ENCODE peak calls at places on chromosomes 7 and 10, in nine cellular contexts. N is hepatocyte, R is mammary epithelial cell, Q is glutamatergic neuron, K is endothelial cell, B is brain microvascular endothelial cell, W is PC-3, J is choroid plexus epithelial cell, V is cardiac fibroblast. T is an unnamed sample.

GRCh38 chr10:33612116-33612515 is 277.6 kb upstream of the NRP1 start:
- DNase-seq in J (peak), Q (no peak), R (peak), V (peak), W (no peak), K (no peak), N (no peak), B (peak), T (no peak)

GRCh38 chr7:75649462-75649861 is 89.3 kb downstream of the HIP1 start:
- DNase-seq in J (no peak), B (no peak), K (no peak), R (peak), N (no peak), Q (no peak), V (no peak), W (no peak), T (no peak)

GRCh38 chr7:25847331-25848070 is 304.5 kb upstream of the NFE2L3 start:
- DNase-seq in V (peak), K (no peak), Q (no peak), N (no peak), W (peak), R (no peak), J (peak), B (peak), T (peak)

GRCh38 chr7:143929224-143929920 is 5.7 kb upstream of the OR2F2 start:
- DNase-seq in Q (no peak), R (no peak), J (peak), B (peak), W (peak), N (no peak), K (no peak), V (peak), T (no peak)

GRCh38 chr10:26367771-26368170 is 70.4 kb upstream of the APBB1IP start:
- DNase-seq in W (peak), Q (no peak), R (peak), N (peak), B (peak), K (peak), J (peak), V (peak), T (peak)

GRCh38 chr7:45601094-45601493 is 26.9 kb downstream of the ADCY1 start:
- DNase-seq in Q (no peak), W (no peak), B (no peak), R (no peak), K (no peak), J (no peak), V (no peak), N (no peak), T (no peak)

GRCh38 chr7:4178416-4178815 is 503.7 kb upstream of the FOXK1 start:
- DNase-seq in W (no peak), J (no peak), V (no peak), R (no peak), B (no peak), Q (no peak), N (no peak), K (no peak), T (no peak)

GRCh38 chr7:41027428-41028115 is 675.3 kb downstream of the INHBA start:
- DNase-seq in N (no peak), R (peak), J (peak), V (peak), B (peak), W (peak), Q (no peak), K (no peak), T (peak)

GRCh38 chr10:42583828-42584227 is 54.5 kb downstream of the ZNF33B start:
- DNase-seq in R (no peak), B (no peak), W (no peak), K (no peak), N (no peak), J (no peak), V (no peak), Q (no peak), T (no peak)

GRCh38 chr10:47296111-47296894 is 3.7 kb upstream of the GDF10 start:
- DNase-seq in W (no peak), R (no peak), B (no peak), J (peak), V (no peak), N (peak), K (no peak), Q (no peak), T (no peak)

GRCh38 chr10:79404231-79404609 is 41.2 kb downstream of the ZCCHC24 start:
- DNase-seq in V (peak), R (peak), W (peak), B (no peak), K (peak), Q (peak), N (peak), J (peak), T (peak)

GRCh38 chr10:31929260-31929985 is 792 bp upstream of the ARHGAP12 start:
- DNase-seq in J (no peak), R (peak), V (peak), Q (peak), B (no peak), K (peak), N (peak), W (peak), T (no peak)

GRCh38 chr7:40583653-40584424 is 449.0 kb downstream of the SUGCT start:
- DNase-seq in B (no peak), J (no peak), W (no peak), Q (no peak), K (no peak), N (no peak), V (peak), R (peak), T (no peak)

GRCh38 chr7:33459340-33459751 is 330.0 kb downstream of the BBS9 start:
- DNase-seq in W (peak), N (peak), J (peak), K (peak), R (peak), Q (no peak), V (peak), B (peak), T (peak)

GRCh38 chr10:101829561-101830315 is 11.5 kb upstream of the OGA start:
- DNase-seq in V (no peak), R (no peak), K (peak), Q (peak), J (peak), B (no peak), N (peak), W (no peak), T (no peak)

GRCh38 chr10:112832361-112832878 is 117.6 kb upstream of the TCF7L2 start:
- DNase-seq in J (peak), N (peak), W (peak), V (peak), R (peak), B (no peak), Q (no peak), K (no peak), T (no peak)

GRCh38 chr10:12484945-12485805 is 135.8 kb downstream of the CAMK1D start:
- DNase-seq in W (no peak), Q (no peak), K (no peak), B (peak), J (no peak), V (peak), N (no peak), R (no peak), T (no peak)

GRCh38 chr10:69780070-69780469 is 21.6 kb upstream of the COL13A1 start:
- DNase-seq in K (no peak), W (no peak), N (no peak), J (no peak), V (no peak), Q (no peak), B (no peak), R (no peak), T (no peak)

GRCh38 chr10:43963379-43963778 is 314.7 kb upstream of the ZNF32 start:
- DNase-seq in N (no peak), R (no peak), K (no peak), J (no peak), V (no peak), B (no peak), W (no peak), Q (no peak), T (no peak)

GRCh38 chr7:159109092-159110035 is 35.3 kb downstream of the VIPR2 start:
- DNase-seq in K (no peak), V (no peak), N (no peak), W (peak), J (peak), R (no peak), B (no peak), Q (no peak), T (no peak)

GRCh38 chr7:77368974-77369373 is 47.2 kb downstream of the GSAP start:
- DNase-seq in B (peak), Q (no peak), W (peak), J (peak), V (peak), N (no peak), R (no peak), K (no peak), T (no peak)

GRCh38 chr7:101885597-101885955 is 68.2 kb downstream of the CUX1 start:
- DNase-seq in B (no peak), K (no peak), V (no peak), J (no peak), Q (no peak), N (no peak), W (no peak), R (no peak), T (no peak)

GRCh38 chr7:94374721-94375120 is 20.0 kb upstream of the COL1A2 start:
- DNase-seq in Q (no peak), B (no peak), W (no peak), R (no peak), J (peak), K (no peak), N (no peak), V (peak), T (peak)

GRCh38 chr7:411677-412312 is 107.9 kb downstream of the PDGFA start:
- DNase-seq in Q (no peak), R (no peak), W (no peak), K (no peak), J (no peak), N (no peak), B (no peak), V (no peak), T (no peak)

GRCh38 chr7:30390872-30391646 is 87.5 kb downstream of the NOD1 start:
- DNase-seq in V (no peak), J (no peak), B (no peak), W (no peak), K (no peak), Q (no peak), N (no peak), R (no peak), T (no peak)

GRCh38 chr10:29555091-29555745 is 79.6 kb downstream of the SVIL start:
- DNase-seq in Q (no peak), N (no peak), W (peak), V (peak), R (peak), J (no peak), K (no peak), B (no peak), T (no peak)

GRCh38 chr10:58672855-58673254 is 160.2 kb downstream of the BICC1 start:
- DNase-seq in J (peak), B (no peak), N (no peak), R (no peak), Q (no peak), W (peak), K (no peak), V (peak), T (no peak)

GRCh38 chr7:57417736-57418135 is 32.2 kb upstream of the ZNF716 start:
- DNase-seq in V (no peak), W (no peak), R (no peak), B (no peak), Q (no peak), J (no peak), K (no peak), N (no peak), T (no peak)
- TF ChIP-seq CTCF in V (no peak), W (no peak), R (no peak), B (no peak), Q (no peak), J (no peak), K (no peak), N (no peak), T (no peak)

GRCh38 chr7:150447966-150448788 is 2.3 kb upstream of the GIMAP8 start:
- DNase-seq in J (no peak), R (no peak), K (no peak), W (no peak), V (no peak), N (no peak), B (no peak), Q (no peak), T (no peak)
- TF ChIP-seq CTCF in J (no peak), R (no peak), K (no peak), W (no peak), V (no peak), N (no peak), B (no peak), Q (no peak), T (no peak)

GRCh38 chr10:988667-989545 is 672 bp downstream of the GTPBP4 start:
- DNase-seq in W (no peak), V (peak), Q (no peak), K (no peak), N (no peak), R (peak), J (peak), B (no peak), T (peak)

GRCh38 chr10:987635-987905 is 664 bp upstream of the GTPBP4 start:
- DNase-seq in V (peak), J (peak), Q (no peak), B (peak), R (peak), W (peak), N (no peak), K (no peak), T (peak)

GRCh38 chr10:986881-987634 is 1.2 kb upstream of the GTPBP4 start:
- DNase-seq in R (peak), K (no peak), W (peak), V (peak), J (peak), N (no peak), B (peak), Q (no peak), T (peak)

GRCh38 chr10:986137-986825 is 2.0 kb upstream of the GTPBP4 start:
- DNase-seq in Q (no peak), K (no peak), V (peak), W (peak), B (peak), R (peak), J (peak), N (peak), T (peak)

DNA sequence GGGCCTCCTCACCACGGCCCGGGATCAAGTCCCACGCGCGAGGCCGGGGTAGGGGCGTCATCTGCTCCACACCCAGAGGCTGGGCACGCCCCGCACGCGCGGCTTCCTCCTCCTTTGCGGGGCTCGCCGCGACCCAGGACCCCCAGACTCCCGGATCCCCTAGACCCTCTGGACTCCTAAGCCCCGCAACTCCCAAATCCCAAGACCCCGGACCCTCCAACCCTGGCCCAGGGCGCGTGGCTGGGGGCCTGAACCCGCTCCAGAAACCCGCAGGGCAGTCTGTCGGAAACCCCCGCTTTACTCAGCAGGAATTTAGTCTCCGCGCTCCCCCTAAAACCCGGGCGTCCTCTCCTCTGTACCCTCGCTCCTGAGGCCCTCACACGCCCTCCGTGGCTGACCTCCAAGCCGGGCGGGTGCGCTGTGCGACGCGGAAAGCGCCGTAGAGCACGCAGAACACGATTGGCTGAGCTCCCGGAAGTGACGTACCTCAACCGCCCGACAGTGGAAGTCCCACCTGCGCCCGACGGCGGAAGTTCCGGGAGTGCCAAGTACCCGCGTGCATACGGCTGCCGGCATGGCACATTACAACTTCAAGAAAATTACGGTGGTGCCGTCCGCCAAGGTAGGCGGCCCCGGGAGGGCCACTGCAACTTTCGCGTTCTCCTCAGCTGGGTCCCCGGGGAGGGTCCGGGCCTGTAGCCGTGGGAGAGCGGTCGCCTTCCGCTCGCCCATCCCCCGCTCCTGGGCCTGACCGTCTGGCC is at the start of gene GTPBP4:
- DNase-seq in Q (peak), W (peak), V (peak), B (peak), K (peak), J (peak), N (peak), R (peak), T (peak)
- TF ChIP-seq CTCF in Q (no peak), W (peak), V (no peak), B (peak), K (no peak), J (no peak), N (peak), R (no peak), T (peak)

GRCh38 chr10:125344573-125345121 is 184.3 kb upstream of the CTBP2 start:
- DNase-seq in Q (no peak), J (no peak), K (no peak), R (no peak), V (no peak), N (peak), W (peak), B (no peak), T (no peak)
- TF ChIP-seq CTCF in Q (no peak), J (no peak), K (no peak), R (no peak), V (no peak), N (no peak), W (peak), B (no peak), T (no peak)

GRCh38 chr10:22363305-22363704 is 18.0 kb downstream of the SPAG6 start:
- DNase-seq in V (no peak), N (no peak), W (no peak), B (no peak), J (no peak), K (no peak), Q (no peak), R (no peak), T (no peak)
- TF ChIP-seq CTCF in V (no peak), N (no peak), W (no peak), B (no peak), J (no peak), K (no peak), Q (no peak), R (no peak), T (no peak)

GRCh38 chr10:81920213-81920829 is 45.3 kb downstream of the NRG3 start:
- DNase-seq in W (no peak), R (no peak), V (peak), N (peak), K (peak), B (no peak), J (peak), Q (peak), T (no peak)
- TF ChIP-seq CTCF in W (peak), R (no peak), V (peak), N (peak), K (peak), B (peak), J (peak), Q (peak), T (peak)

GRCh38 chr7:129434846-129435318 is 650 bp downstream of the STRIP2 start:
- DNase-seq in R (peak), V (peak), N (peak), B (peak), W (no peak), J (peak), Q (peak), K (peak), T (no peak)

GRCh38 chr7:129435414-129435829 is 1.2 kb downstream of the STRIP2 start:
- DNase-seq in B (no peak), N (no peak), V (no peak), Q (no peak), R (no peak), K (no peak), J (no peak), W (no peak), T (no peak)

GRCh38 chr7:129434172-129434845 is at the start of gene STRIP2:
- DNase-seq in B (peak), K (peak), N (peak), Q (peak), R (peak), V (peak), W (peak), J (peak), T (peak)

GRCh38 chr7:129431911-129432643 is 2.2 kb upstream of the STRIP2 start:
- DNase-seq in K (no peak), B (no peak), N (no peak), J (no peak), W (no peak), Q (no peak), R (no peak), V (no peak), T (no peak)

DNA sequence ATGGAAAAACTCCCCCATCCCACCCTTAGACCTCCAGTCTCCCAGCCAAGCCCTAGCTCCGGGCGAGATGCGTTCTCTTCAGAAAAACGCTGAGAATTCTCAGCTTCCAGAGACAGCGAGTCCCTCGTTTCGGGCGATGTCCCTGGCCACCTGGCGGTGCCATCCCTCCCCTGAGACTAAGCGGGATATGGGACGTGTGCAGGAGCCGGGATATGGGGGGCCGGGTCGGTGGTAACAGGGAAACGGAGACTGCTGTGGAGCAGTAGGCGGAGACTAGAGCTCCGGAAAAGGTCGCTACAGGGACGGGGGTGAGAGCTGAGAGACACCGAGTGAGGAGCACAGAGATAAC is 435 bp upstream of the STRIP2 start:
- DNase-seq in N (peak), V (no peak), R (no peak), J (no peak), W (peak), B (no peak), Q (no peak), K (peak), T (peak)
- TF ChIP-seq CTCF in N (peak), V (peak), R (no peak), J (peak), W (peak), B (peak), Q (no peak), K (no peak), T (peak)

T was measured in HFFc6.